ENCODE peak calls at places on chromosomes 1 and 21, in five cellular contexts. C, R, L, O and J are unnamed samples.

GRCh38 chr1:67651031-67651430 is 34.0 kb upstream of the GADD45A start:
- DNase-seq in C (no peak), R (no peak), L (no peak), O (no peak), J (no peak)

GRCh38 chr1:53585565-53585964 is 126.4 kb downstream of the DMRTB1 start:
- DNase-seq in C (no peak), R (no peak), L (peak), O (no peak), J (no peak)

GRCh38 chr1:225977937-225978748 is 21.0 kb downstream of the SDE2 start:
- DNase-seq in C (no peak), R (no peak), L (no peak), O (no peak), J (no peak)

GRCh38 chr21:36134820-36135390 is at the start of gene CBR3:
- DNase-seq in C (peak), R (peak), L (peak), O (peak), J (peak)

GRCh38 chr21:46287541-46287940 is 1.4 kb downstream of the YBEY start:
- DNase-seq in C (no peak), R (no peak), L (no peak), O (no peak), J (no peak)

GRCh38 chr21:40832316-40832715 is 14.6 kb downstream of the DSCAM start:
- DNase-seq in C (no peak), R (no peak), L (no peak), O (no peak), J (no peak)

GRCh38 chr1:199226163-199226562 is 587.3 kb downstream of the PTPRC start:
- DNase-seq in C (peak), R (no peak), L (no peak), O (no peak), J (no peak)

GRCh38 chr1:44848456-44849181 is 5.6 kb upstream of the PTCH2 start:
- DNase-seq in C (no peak), R (no peak), L (no peak), O (no peak), J (peak)

GRCh38 chr1:240258910-240259309 is 167.2 kb downstream of the FMN2 start:
- DNase-seq in C (peak), R (no peak), L (no peak), O (no peak), J (no peak)

GRCh38 chr1:183873642-183874041 is 68.7 kb downstream of the RGL1 start:
- DNase-seq in C (no peak), R (no peak), L (no peak), O (no peak), J (no peak)

GRCh38 chr1:31372961-31373896 is at the start of gene FABP3:
- DNase-seq in C (peak), R (peak), L (peak), O (no peak), J (peak)

GRCh38 chr1:115837762-115838421 is 3.0 kb downstream of the NHLH2 start:
- DNase-seq in C (no peak), R (peak), L (no peak), O (no peak), J (no peak)

GRCh38 chr1:184296466-184297243 is 90.2 kb upstream of the C1orf21 start:
- DNase-seq in C (peak), R (no peak), L (peak), O (no peak), J (no peak)

GRCh38 chr1:26280333-26281042 is 602 bp downstream of the SH3BGRL3 start:
- DNase-seq in C (peak), R (no peak), L (no peak), O (peak), J (no peak)

GRCh38 chr1:176479920-176480319 is 16.9 kb downstream of the PAPPA2 start:
- DNase-seq in C (no peak), R (peak), L (no peak), O (no peak), J (no peak)

GRCh38 chr1:156691665-156692408 is 13.5 kb downstream of the CRABP2 start:
- DNase-seq in C (no peak), R (peak), L (peak), O (no peak), J (no peak)
- TF ChIP-seq CTCF in C (no peak), R (no peak), L (no peak), O (no peak), J (no peak)

DNA sequence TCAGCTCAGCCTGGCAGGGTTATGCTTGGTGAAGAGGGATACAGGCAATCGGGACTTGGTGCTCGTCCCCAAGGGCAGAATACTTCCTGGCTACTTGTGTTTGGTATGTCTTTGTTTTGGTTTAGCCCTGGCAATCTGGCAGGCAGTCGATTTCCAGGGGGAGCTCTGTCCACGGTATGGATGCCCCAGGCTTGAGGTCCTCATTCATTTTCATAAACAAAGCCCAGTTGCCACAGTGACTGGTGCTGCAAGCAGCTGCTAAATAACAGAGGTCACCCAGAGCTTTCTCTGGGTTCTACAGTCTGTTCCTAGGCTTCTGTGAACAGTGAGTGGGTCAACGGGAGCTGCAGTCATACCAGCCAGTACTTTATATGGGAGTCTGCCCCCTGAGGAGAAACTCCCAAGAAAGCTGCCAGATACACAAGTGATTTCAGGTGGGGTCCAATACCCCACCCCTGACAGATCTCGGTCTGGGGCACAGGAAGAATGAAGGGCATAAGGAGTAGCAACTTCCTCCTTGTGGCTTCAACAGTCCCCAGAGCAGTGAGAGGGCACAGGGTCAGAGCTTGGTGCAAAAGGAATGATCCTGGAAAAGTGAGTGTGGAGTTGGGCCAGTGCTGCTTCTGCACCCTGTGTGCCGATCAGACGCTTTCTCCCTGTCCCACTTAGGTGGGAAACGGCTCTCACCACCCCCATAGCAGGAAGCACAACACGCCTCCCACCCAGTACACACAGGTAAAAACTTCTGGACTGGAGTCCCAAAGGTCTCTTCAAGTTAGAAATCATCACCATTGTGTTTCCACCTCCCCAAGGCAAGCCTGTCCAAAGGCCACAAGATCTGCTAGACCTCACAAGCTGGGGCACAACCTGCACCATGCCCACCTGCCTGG is 55.5 kb downstream of the TGFBR3 start:
- DNase-seq in C (peak), R (no peak), L (peak), O (no peak), J (peak)
- TF ChIP-seq CTCF in C (peak), R (no peak), L (peak), O (no peak), J (no peak)

GRCh38 chr1:20151906-20152598 is 12.9 kb downstream of the PLA2G2F start:
- DNase-seq in C (peak), R (peak), L (peak), O (peak), J (peak)

GRCh38 chr1:20153000-20153418 is 13.9 kb downstream of the PLA2G2F start:
- DNase-seq in C (no peak), R (no peak), L (no peak), O (no peak), J (peak)

GRCh38 chr1:20150969-20151368 is 11.8 kb downstream of the PLA2G2F start:
- DNase-seq in C (no peak), R (no peak), L (no peak), O (no peak), J (no peak)

GRCh38 chr1:20154306-20154831 is 15.2 kb downstream of the PLA2G2F start:
- DNase-seq in C (no peak), R (no peak), L (peak), O (no peak), J (no peak)

GRCh38 chr1:20152599-20152930 is 13.4 kb downstream of the PLA2G2F start:
- DNase-seq in C (no peak), R (no peak), L (no peak), O (no peak), J (no peak)
- TF ChIP-seq CTCF in C (peak), R (peak), L (no peak), O (peak), J (no peak)

GRCh38 chr1:55012661-55013060 is 13.9 kb downstream of the BSND start:
- DNase-seq in C (no peak), R (no peak), L (no peak), O (no peak), J (no peak)

GRCh38 chr1:55007626-55008025 is 8.9 kb downstream of the BSND start:
- DNase-seq in C (peak), R (no peak), L (no peak), O (no peak), J (no peak)

GRCh38 chr1:55006931-55007330 is 8.2 kb downstream of the BSND start:
- DNase-seq in C (no peak), R (no peak), L (no peak), O (no peak), J (no peak)

GRCh38 chr1:55010194-55010886 is 11.6 kb downstream of the BSND start:
- DNase-seq in C (no peak), R (no peak), L (no peak), O (no peak), J (no peak)

DNA sequence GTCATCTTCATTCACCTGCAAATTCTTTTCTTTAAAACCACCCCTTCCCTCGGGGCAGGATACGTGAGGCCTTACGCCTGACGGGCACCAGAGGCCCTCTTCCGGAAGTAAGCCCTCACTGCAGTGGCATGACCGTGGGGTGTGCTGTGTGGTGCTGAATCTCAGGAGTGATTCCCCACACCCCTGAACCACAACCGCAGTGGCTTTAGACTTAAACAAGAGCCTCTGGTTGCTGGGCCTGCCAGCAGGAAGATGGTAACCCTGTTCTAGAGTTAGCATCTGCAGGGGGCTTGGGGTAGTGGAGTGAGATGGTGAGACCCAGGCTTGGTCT is 12.1 kb downstream of the BSND start:
- DNase-seq in C (no peak), R (no peak), L (no peak), O (no peak), J (no peak)
- TF ChIP-seq CTCF in C (no peak), R (no peak), L (no peak), O (no peak), J (no peak)

GRCh38 chr1:6041432-6042062 is 4.1 kb upstream of the KCNAB2 start:
- DNase-seq in C (no peak), R (peak), L (no peak), O (no peak), J (no peak)
- TF ChIP-seq CTCF in C (peak), R (peak), L (peak), O (peak), J (no peak)

DNA sequence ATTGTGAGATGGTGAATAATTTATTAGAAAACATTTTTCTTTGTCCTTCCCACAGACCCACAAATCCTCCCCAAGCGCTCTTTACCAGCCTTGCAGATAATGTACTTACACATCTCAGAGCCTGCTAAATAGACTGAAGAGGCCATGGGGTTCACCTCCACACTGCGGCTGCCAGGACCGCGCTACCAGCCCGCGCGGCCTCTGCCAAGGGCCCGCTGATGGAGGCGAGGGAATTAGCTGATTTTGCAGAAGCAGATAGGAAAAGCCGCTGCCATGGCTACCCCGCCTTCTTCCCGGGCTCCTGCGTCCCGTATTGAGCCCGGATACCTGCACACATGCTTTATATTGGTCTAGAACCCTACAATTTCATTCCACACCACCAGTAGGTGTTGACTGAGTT is 248.0 kb upstream of the FOXD3 start:
- DNase-seq in C (no peak), R (peak), L (no peak), O (no peak), J (no peak)
- TF ChIP-seq CTCF in C (no peak), R (no peak), L (no peak), O (no peak), J (no peak)